ENCODE peak calls at places on chromosomes 11 and 22, in nine cellular contexts. C is upper lobe of right lung, T is PC-3, S is right cardiac atrium, G is Panc1, Y is A549, N is IMR-90, J is body of pancreas, K is pancreas. L is an unnamed sample.

GRCh38 chr22:19035474-19036228 is 86.6 kb downstream of the DGCR2 start:
- ATAC-seq in N (peak; percentile 46), C (peak; percentile 17), K (peak; percentile 44), S (peak; percentile 7), T (peak; percentile 37), G (peak; percentile 33), J (peak; percentile 34), Y (peak; percentile 43), L (peak; percentile 26)

GRCh38 chr22:50302041-50302541 is 5.4 kb downstream of the PLXNB2 start:
- ATAC-seq in G (no peak), K (no peak), J (no peak), N (peak; percentile 2), S (peak; percentile 3), C (peak; percentile 19), T (no peak), Y (peak; percentile 5), L (peak; percentile 6)

GRCh38 chr11:122697636-122698167 is 42.2 kb downstream of the UBASH3B start:
- ATAC-seq in Y (peak; percentile 80), G (peak; percentile 59), T (peak; percentile 94), N (peak; percentile 92), K (peak; percentile 66), J (no peak), C (peak; percentile 87), S (peak; percentile 54), L (peak; percentile 57)

GRCh38 chr11:132409591-132410375 is 1039.4 kb downstream of the NTM start:
- ATAC-seq in C (no peak), T (no peak), G (no peak), N (no peak), K (no peak), S (no peak), J (no peak), Y (no peak), L (no peak)

GRCh38 chr11:34585870-34586654 is 34.8 kb upstream of the EHF start:
- ATAC-seq in G (peak; percentile 72), K (peak; percentile 83), N (peak; percentile 94), Y (peak; percentile 83), T (peak; percentile 64), C (peak; percentile 79), J (peak; percentile 58), S (peak; percentile 36), L (peak; percentile 39)

GRCh38 chr11:36326524-36327419 is 30.7 kb downstream of the PRR5L start:
- ATAC-seq in S (no peak), T (no peak), Y (no peak), C (peak; percentile 48), K (no peak), G (no peak), N (no peak), J (no peak), L (no peak)

GRCh38 chr22:42931421-42932196 is 74.5 kb upstream of the ARFGAP3 start:
- ATAC-seq in J (peak; percentile 17), T (no peak), G (no peak), Y (no peak), N (no peak), S (peak; percentile 18), K (peak; percentile 33), C (peak; percentile 59), L (peak; percentile 47)

GRCh38 chr11:76524461-76524860 is 79.6 kb downstream of the EMSY start:
- ATAC-seq in Y (no peak), G (peak; percentile 77), C (no peak), K (no peak), N (no peak), T (peak; percentile 74), J (no peak), S (no peak), L (no peak)

GRCh38 chr11:8717544-8717875 is 34.9 kb downstream of the RPL27A start:
- ATAC-seq in N (no peak), G (no peak), Y (peak; percentile 16), S (no peak), K (peak; percentile 7), T (peak; percentile 2), C (peak; percentile 12), J (no peak), L (no peak)

GRCh38 chr11:19907008-19907579 is 194.5 kb downstream of the NAV2 start:
- ATAC-seq in K (no peak), C (no peak), J (no peak), T (no peak), N (no peak), G (no peak), Y (no peak), S (no peak), L (no peak)

GRCh38 chr11:36360833-36361232 is 64.7 kb downstream of the PRR5L start:
- ATAC-seq in C (no peak), K (no peak), G (no peak), Y (no peak), J (no peak), N (no peak), T (no peak), S (no peak), L (no peak)

GRCh38 chr22:25822344-25822743 is 80.4 kb downstream of the MYO18B start:
- ATAC-seq in C (no peak), G (no peak), Y (no peak), K (no peak), N (no peak), S (no peak), J (no peak), T (no peak), L (no peak)

GRCh38 chr22:21713428-21714058 is 22.1 kb downstream of the YPEL1 start:
- ATAC-seq in N (no peak), J (peak; percentile 8), G (peak; percentile 62), T (peak; percentile 33), K (peak; percentile 21), C (no peak), S (no peak), Y (no peak), L (peak; percentile 38)

GRCh38 chr22:36164621-36165020 is 4.1 kb upstream of the APOL3 start:
- ATAC-seq in T (no peak), K (peak; percentile 39), J (no peak), Y (no peak), S (no peak), C (peak; percentile 70), N (no peak), G (no peak), L (no peak)
- H3K27ac ChIP-seq in T (no peak overlapping the region), K (no peak overlapping the region), J (peak overlapping the region; percentile 63), Y (no peak overlapping the region), S (no peak overlapping the region), C (peak overlapping the region; percentile 45), N (no peak overlapping the region), G (no peak overlapping the region), L (no peak overlapping the region)

GRCh38 chr11:66510271-66510989 is at the start of gene BBS1:
- ATAC-seq in T (peak; percentile 99), Y (peak; percentile 99), K (peak; percentile 99), S (peak; percentile 97), G (peak; percentile 99), N (peak; percentile 100), C (peak; percentile 98), J (peak; percentile 98), L (peak; percentile 96)

GRCh38 chr11:66505276-66505816 is 5.1 kb upstream of the BBS1 start:
- ATAC-seq in K (no peak), J (no peak), S (no peak), T (no peak), Y (no peak), N (no peak), C (no peak), G (no peak), L (no peak)

GRCh38 chr11:66510990-66511339 is 530 bp downstream of the BBS1 start:
- ATAC-seq in N (no peak), G (no peak), K (no peak), C (no peak), J (peak; percentile 9), S (no peak), Y (peak; percentile 40), T (peak; percentile 33), L (no peak)

DNA sequence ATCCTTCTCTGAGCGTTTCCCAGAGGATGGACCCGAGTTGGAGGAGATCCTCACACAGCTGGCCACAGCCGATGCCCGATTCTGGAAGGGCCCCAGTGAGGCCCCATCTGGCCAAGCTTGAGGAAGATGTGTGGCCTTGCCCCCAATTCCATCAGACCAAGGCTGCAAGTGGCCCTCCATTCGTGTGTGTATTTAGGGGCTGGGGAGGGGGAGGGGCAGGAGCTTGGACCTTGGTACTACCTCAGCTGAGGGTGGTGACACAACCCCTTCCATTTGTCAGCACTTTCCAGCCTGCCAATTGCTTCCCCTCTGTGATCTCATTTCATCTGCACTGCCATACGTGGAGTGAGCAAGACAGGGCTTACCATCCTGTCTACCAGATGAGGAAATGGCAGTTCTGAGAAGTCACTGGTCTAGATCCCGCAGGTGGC is 1.3 kb upstream of the BBS1 start:
- ATAC-seq in Y (no peak), C (no peak), T (no peak), J (no peak), G (no peak), N (no peak), S (no peak), K (no peak), L (no peak)
- H3K27ac ChIP-seq in Y (no peak overlapping the region), C (no peak overlapping the region), T (no peak overlapping the region), J (no peak overlapping the region), G (no peak overlapping the region), N (no peak overlapping the region), S (no peak overlapping the region), K (no peak overlapping the region), L (no peak overlapping the region)

GRCh38 chr22:38249301-38249700 is 23.5 kb downstream of the TMEM184B start:
- ATAC-seq in Y (no peak), N (no peak), S (no peak), G (no peak), J (no peak), K (no peak), T (no peak), C (no peak), L (no peak)

GRCh38 chr22:38246692-38247091 is 26.1 kb downstream of the TMEM184B start:
- ATAC-seq in C (no peak), K (no peak), Y (no peak), N (no peak), J (peak; percentile 30), S (peak; percentile 73), G (no peak), T (no peak), L (peak; percentile 73)

GRCh38 chr22:38248280-38248679 is 24.5 kb downstream of the TMEM184B start:
- ATAC-seq in Y (no peak), T (no peak), N (no peak), J (no peak), G (no peak), C (no peak), K (no peak), S (no peak), L (no peak)

GRCh38 chr22:38246046-38246658 is 26.7 kb downstream of the TMEM184B start:
- ATAC-seq in T (no peak), K (no peak), S (no peak), J (no peak), C (no peak), G (peak; percentile 56), N (no peak), Y (no peak), L (no peak)

GRCh38 chr22:38247713-38248112 is 25.1 kb downstream of the TMEM184B start:
- ATAC-seq in G (no peak), S (no peak), N (no peak), J (no peak), Y (no peak), T (no peak), K (no peak), C (no peak), L (no peak)
- H3K27ac ChIP-seq in G (no peak overlapping the region), S (no peak overlapping the region), N (no peak overlapping the region), J (no peak overlapping the region), Y (no peak overlapping the region), T (no peak overlapping the region), K (no peak overlapping the region), C (no peak overlapping the region), L (peak overlapping the region; percentile 72)

DNA sequence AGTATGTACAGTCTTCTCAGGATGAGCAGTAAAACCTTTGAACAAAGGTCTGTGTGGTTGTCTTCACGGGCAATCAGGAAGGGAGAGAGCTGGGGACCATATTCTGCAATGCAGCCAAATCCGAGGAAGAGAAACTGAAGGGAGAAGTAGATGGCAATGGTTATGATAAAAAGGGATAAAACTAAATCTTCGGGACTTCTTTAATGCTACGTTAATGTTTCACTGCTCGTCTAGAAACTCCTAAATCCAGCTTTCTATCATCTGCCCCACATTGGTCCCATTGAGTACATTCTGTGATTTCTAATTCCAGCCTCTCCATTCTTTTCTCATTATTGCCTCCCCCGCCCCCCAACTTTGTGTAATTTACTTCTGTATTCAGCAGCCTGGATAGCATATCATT is 1.7 kb downstream of the TIMM10B start:
- ATAC-seq in K (no peak), N (no peak), G (no peak), T (no peak), S (no peak), C (no peak), J (no peak), Y (no peak), L (no peak)
- H3K27ac ChIP-seq in K (no peak overlapping the region), N (no peak overlapping the region), G (no peak overlapping the region), T (no peak overlapping the region), S (no peak overlapping the region), C (no peak overlapping the region), J (no peak overlapping the region), Y (no peak overlapping the region), L (no peak overlapping the region)